ENCODE peak calls at places on chromosomes 6 and 20, in six cellular contexts. Z is HepG2, J is H1, F is SK-N-SH, V is GM12878, W is K562. A is an unnamed sample.

GRCh38 chr20:18024606-18025127 is 33.0 kb downstream of the OVOL2 start:
- DNase-seq in Z (no peak), J (no peak), W (no peak), F (no peak), V (no peak), A (no peak)

GRCh38 chr6:122995930-122996796 is at the start of gene CLVS2:
- DNase-seq in W (no peak), F (peak), Z (no peak), J (peak), V (no peak), A (no peak)

GRCh38 chr6:11848852-11849731 is 70.5 kb upstream of the ADTRP start:
- DNase-seq in V (no peak), W (no peak), J (no peak), Z (no peak), F (no peak), A (no peak)

GRCh38 chr6:153301602-153302001 is 170.5 kb upstream of the RGS17 start:
- DNase-seq in V (no peak), W (no peak), F (no peak), Z (no peak), J (peak), A (no peak)

GRCh38 chr6:56241106-56241812 is 6.1 kb downstream of the COL21A1 start:
- DNase-seq in V (no peak), Z (no peak), F (no peak), W (no peak), J (no peak), A (no peak)

GRCh38 chr6:144390886-144391285 is 105.8 kb downstream of the UTRN start:
- DNase-seq in W (no peak), Z (no peak), J (no peak), F (no peak), V (no peak), A (no peak)

GRCh38 chr6:90484903-90485302 is 102.0 kb downstream of the MAP3K7 start:
- DNase-seq in W (peak), V (no peak), Z (no peak), F (no peak), J (no peak), A (no peak)

GRCh38 chr6:43219814-43220213 is 9.5 kb downstream of the DNPH1 start:
- DNase-seq in W (no peak), V (no peak), Z (no peak), J (no peak), F (no peak), A (no peak)

GRCh38 chr6:159555082-159555481 is 138.0 kb downstream of the SOD2 start:
- DNase-seq in Z (no peak), F (no peak), V (no peak), W (no peak), J (no peak), A (no peak)

GRCh38 chr6:48817714-48818113 is 645.3 kb downstream of the MMUT start:
- DNase-seq in F (no peak), J (no peak), V (no peak), W (no peak), Z (no peak), A (no peak)

GRCh38 chr6:162262466-162263196 is 464.9 kb downstream of the PRKN start:
- DNase-seq in F (no peak), Z (no peak), V (no peak), W (no peak), J (no peak), A (no peak)

GRCh38 chr20:12394786-12395185 is 477.1 kb downstream of the BTBD3 start:
- DNase-seq in Z (no peak), V (no peak), F (no peak), W (no peak), J (no peak), A (no peak)

GRCh38 chr6:43917878-43918382 is 147.9 kb downstream of the VEGFA start:
- DNase-seq in W (peak), J (no peak), V (no peak), Z (no peak), F (no peak), A (no peak)

GRCh38 chr6:154606457-154606856 is 96.0 kb upstream of the CNKSR3 start:
- DNase-seq in F (no peak), Z (no peak), W (no peak), J (no peak), V (peak), A (no peak)

GRCh38 chr6:67736816-67737215 is 898.3 kb upstream of the ADGRB3 start:
- DNase-seq in V (no peak), Z (no peak), W (no peak), F (no peak), J (no peak), A (no peak)

GRCh38 chr6:41156001-41156400 is 1.9 kb upstream of the TREML1 start:
- DNase-seq in V (no peak), F (no peak), W (no peak), J (no peak), Z (no peak), A (no peak)

GRCh38 chr20:8853805-8854338 is 215.0 kb upstream of the PLCB4 start:
- DNase-seq in V (peak), F (peak), J (no peak), Z (peak), W (peak), A (no peak)

GRCh38 chr20:50540620-50541605 is 30.7 kb downstream of the PTPN1 start:
- DNase-seq in F (no peak), J (no peak), Z (peak), W (no peak), V (no peak), A (no peak)

GRCh38 chr20:50278684-50279531 is 88.3 kb downstream of the CEBPB start:
- DNase-seq in Z (peak), F (no peak), W (peak), V (no peak), J (no peak), A (no peak)

GRCh38 chr20:40768105-40768504 is 79.1 kb upstream of the MAFB start:
- DNase-seq in F (no peak), Z (no peak), V (no peak), J (no peak), W (no peak), A (no peak)

GRCh38 chr20:12331236-12331635 is 413.5 kb downstream of the BTBD3 start:
- DNase-seq in Z (no peak), V (no peak), W (no peak), F (no peak), J (no peak), A (no peak)

GRCh38 chr6:11854418-11855165 is 76.0 kb upstream of the ADTRP start:
- DNase-seq in V (no peak), F (no peak), J (no peak), Z (no peak), W (no peak), A (no peak)

GRCh38 chr20:57698867-57699275 is 10.9 kb downstream of the PMEPA1 start:
- DNase-seq in Z (no peak), W (no peak), J (no peak), V (no peak), F (no peak), A (no peak)

GRCh38 chr20:42179768-42180167 is 561.6 kb upstream of the CHD6 start:
- DNase-seq in Z (no peak), W (no peak), F (no peak), V (no peak), J (peak), A (no peak)

GRCh38 chr6:130724089-130724488 is 103.1 kb upstream of the SMLR1 start:
- DNase-seq in V (no peak), J (no peak), W (no peak), F (no peak), Z (no peak), A (no peak)

GRCh38 chr20:62030834-62031434 is 34.7 kb downstream of the TAF4 start:
- DNase-seq in J (no peak), V (peak), Z (peak), F (no peak), W (no peak), A (peak)

GRCh38 chr6:161091972-161092701 is 100.6 kb downstream of the MAP3K4 start:
- DNase-seq in Z (no peak), V (no peak), F (no peak), J (no peak), W (no peak), A (no peak)

GRCh38 chr6:150263765-150264415 is 104.9 kb upstream of the IYD start:
- DNase-seq in V (no peak), J (no peak), Z (no peak), F (no peak), W (no peak), A (no peak)

GRCh38 chr20:25533920-25534700 is 51.2 kb downstream of the NINL start:
- DNase-seq in J (no peak), F (no peak), V (no peak), W (no peak), Z (no peak), A (no peak)

GRCh38 chr6:3872370-3872854 is 23.2 kb downstream of the FAM50B start:
- DNase-seq in W (no peak), F (no peak), V (no peak), J (no peak), Z (peak), A (no peak)
- TF ChIP-seq GABPA in W (no peak), F (no peak), V (no peak), J (no peak), Z (no peak), A (no peak)

GRCh38 chr6:169452869-169453186 is 199.2 kb upstream of the THBS2 start:
- DNase-seq in W (no peak), Z (no peak), V (no peak), F (no peak), J (no peak), A (no peak)
- H3K4me3 ChIP-seq in W (peak), Z (no peak), V (no peak), F (no peak), J (no peak), A (no peak)

DNA sequence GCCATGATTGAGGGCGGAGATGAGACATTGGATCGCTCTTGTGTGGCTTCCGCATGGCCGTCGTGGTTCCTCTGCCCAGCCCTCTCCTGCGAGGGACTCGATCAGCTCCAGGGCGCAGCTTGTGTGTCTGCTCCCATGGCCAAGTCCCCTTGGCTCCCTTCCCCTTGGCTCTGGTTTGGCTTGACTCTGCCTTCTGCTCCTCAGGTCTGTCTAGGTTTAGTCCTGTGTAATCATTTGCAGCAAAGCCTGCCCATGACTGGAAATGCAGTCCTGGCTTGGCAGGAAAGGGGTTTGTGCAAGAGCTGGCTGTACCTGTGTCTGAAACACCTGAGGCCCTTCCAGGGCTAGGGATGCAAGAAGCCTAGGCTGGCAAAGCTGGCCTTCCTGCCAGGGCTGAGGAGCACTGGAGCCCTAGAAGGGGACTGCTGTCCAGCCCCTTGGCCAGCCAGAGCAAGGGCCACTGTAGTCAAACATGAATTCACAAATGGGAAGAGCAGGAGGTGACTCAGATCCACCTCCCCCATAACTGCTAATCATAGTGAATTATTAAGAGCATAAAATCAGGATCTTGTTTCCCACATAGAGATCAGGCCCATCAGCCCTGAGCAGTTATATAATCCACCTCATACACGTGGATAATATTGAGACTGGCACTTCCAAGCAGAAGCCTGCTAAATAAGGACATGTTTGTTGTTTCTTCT is 196.8 kb downstream of the FARS2 start:
- DNase-seq in V (no peak), F (no peak), J (no peak), Z (no peak), W (no peak), A (no peak)
- TF ChIP-seq GABPA in V (no peak), F (no peak), J (no peak), Z (no peak), W (no peak), A (no peak)

DNA sequence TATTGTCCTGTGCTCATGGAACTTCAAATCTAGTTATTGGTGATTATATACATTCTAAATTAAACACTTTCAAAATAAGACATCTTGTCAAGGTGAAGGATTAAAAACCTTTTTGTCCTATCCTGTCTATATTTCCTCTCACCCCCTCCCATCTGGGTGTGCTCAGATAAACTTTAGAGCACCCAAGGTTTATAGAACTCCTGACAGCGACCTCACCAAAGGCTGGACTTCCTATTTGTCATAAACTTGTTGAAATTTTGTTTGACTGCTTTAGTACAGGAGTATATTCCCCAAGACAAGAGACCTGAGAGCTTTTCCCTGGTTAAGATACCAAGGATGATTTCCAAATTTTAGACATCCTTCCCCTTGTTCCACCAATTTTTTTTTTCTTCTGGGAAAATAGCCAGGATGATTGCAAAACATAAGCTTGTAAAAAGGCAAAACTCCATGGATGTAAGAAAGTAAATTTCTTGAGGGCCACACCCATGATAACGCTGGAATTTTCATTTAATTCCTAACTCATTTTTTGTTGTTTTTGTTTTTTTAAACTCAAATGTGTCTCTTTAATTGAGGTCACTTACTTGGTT is 33.0 kb downstream of the CARMIL1 start:
- DNase-seq in V (no peak), J (no peak), Z (no peak), F (no peak), W (no peak), A (no peak)
- H3K4me3 ChIP-seq in V (no peak), J (peak), Z (no peak), F (peak), W (no peak), A (no peak)

A was measured in HL-60.